ENCODE peak calls at places on chromosomes 1 and 21, in nine cellular contexts. One of them, this sample, is unnamed.

GRCh38 chr1:156571261-156571958 is 955 bp downstream of the IQGAP3 start:
- DNase-seq in transverse colon: no peak
- DNase-seq in Panc1: no peak
- DNase-seq in suprapubic skin: no peak
- DNase-seq in prostate gland: no peak
- DNase-seq in GM23338: no peak
- DNase-seq in endothelial cell of umbilical vein: peak
- DNase-seq in breast epithelium: no peak
- DNase-seq in upper lobe of left lung: no peak
- DNase-seq in this sample: no peak

GRCh38 chr1:58789322-58789856 is 5.5 kb upstream of the JUN start:
- DNase-seq in Panc1: no peak
- DNase-seq in GM23338: no peak
- DNase-seq in suprapubic skin: no peak
- DNase-seq in prostate gland: no peak
- DNase-seq in transverse colon: no peak
- DNase-seq in endothelial cell of umbilical vein: no peak
- DNase-seq in upper lobe of left lung: peak
- DNase-seq in breast epithelium: no peak
- DNase-seq in this sample: no peak

GRCh38 chr1:238653693-238654321 is 732.6 kb upstream of the CHRM3 start:
- DNase-seq in Panc1: no peak
- DNase-seq in GM23338: no peak
- DNase-seq in transverse colon: no peak
- DNase-seq in suprapubic skin: no peak
- DNase-seq in breast epithelium: no peak
- DNase-seq in upper lobe of left lung: no peak
- DNase-seq in prostate gland: no peak
- DNase-seq in endothelial cell of umbilical vein: no peak
- DNase-seq in this sample: no peak

GRCh38 chr1:234686035-234686434 is 76.1 kb upstream of the IRF2BP2 start:
- DNase-seq in prostate gland: no peak
- DNase-seq in endothelial cell of umbilical vein: no peak
- DNase-seq in transverse colon: no peak
- DNase-seq in upper lobe of left lung: no peak
- DNase-seq in GM23338: no peak
- DNase-seq in Panc1: no peak
- DNase-seq in breast epithelium: no peak
- DNase-seq in suprapubic skin: no peak
- DNase-seq in this sample: no peak

GRCh38 chr1:149917590-149918144 is at the start of gene SV2A:
- DNase-seq in breast epithelium: peak
- DNase-seq in GM23338: peak
- DNase-seq in endothelial cell of umbilical vein: no peak
- DNase-seq in Panc1: no peak
- DNase-seq in prostate gland: peak
- DNase-seq in transverse colon: peak
- DNase-seq in suprapubic skin: no peak
- DNase-seq in upper lobe of left lung: peak
- DNase-seq in this sample: no peak

GRCh38 chr1:51294566-51295184 is 35.7 kb downstream of the TTC39A start:
- DNase-seq in Panc1: no peak
- DNase-seq in breast epithelium: no peak
- DNase-seq in prostate gland: no peak
- DNase-seq in GM23338: no peak
- DNase-seq in transverse colon: no peak
- DNase-seq in upper lobe of left lung: no peak
- DNase-seq in endothelial cell of umbilical vein: no peak
- DNase-seq in suprapubic skin: peak
- DNase-seq in this sample: no peak

GRCh38 chr1:44721521-44722361 is 9.2 kb downstream of the RNU5D-1 start:
- DNase-seq in prostate gland: no peak
- DNase-seq in breast epithelium: no peak
- DNase-seq in GM23338: peak
- DNase-seq in Panc1: peak
- DNase-seq in endothelial cell of umbilical vein: no peak
- DNase-seq in suprapubic skin: no peak
- DNase-seq in transverse colon: peak
- DNase-seq in upper lobe of left lung: peak
- DNase-seq in this sample: no peak

GRCh38 chr1:66490817-66491216 is 43.1 kb upstream of the SGIP1 start:
- DNase-seq in Panc1: no peak
- DNase-seq in breast epithelium: no peak
- DNase-seq in transverse colon: no peak
- DNase-seq in suprapubic skin: no peak
- DNase-seq in GM23338: no peak
- DNase-seq in endothelial cell of umbilical vein: peak
- DNase-seq in upper lobe of left lung: no peak
- DNase-seq in prostate gland: no peak
- DNase-seq in this sample: no peak

GRCh38 chr1:9040659-9041030 is 14.4 kb upstream of the SLC2A7 start:
- DNase-seq in endothelial cell of umbilical vein: no peak
- DNase-seq in breast epithelium: no peak
- DNase-seq in upper lobe of left lung: no peak
- DNase-seq in suprapubic skin: no peak
- DNase-seq in prostate gland: no peak
- DNase-seq in transverse colon: no peak
- DNase-seq in Panc1: no peak
- DNase-seq in GM23338: no peak
- DNase-seq in this sample: no peak

GRCh38 chr1:98668733-98669132 is 7.2 kb downstream of the SNX7 start:
- DNase-seq in GM23338: no peak
- DNase-seq in suprapubic skin: no peak
- DNase-seq in transverse colon: no peak
- DNase-seq in Panc1: no peak
- DNase-seq in prostate gland: no peak
- DNase-seq in upper lobe of left lung: no peak
- DNase-seq in breast epithelium: no peak
- DNase-seq in endothelial cell of umbilical vein: no peak
- DNase-seq in this sample: no peak

GRCh38 chr1:227736814-227737432 is 1.7 kb downstream of the SNAP47 start:
- DNase-seq in breast epithelium: no peak
- DNase-seq in transverse colon: no peak
- DNase-seq in GM23338: no peak
- DNase-seq in upper lobe of left lung: no peak
- DNase-seq in prostate gland: no peak
- DNase-seq in Panc1: no peak
- DNase-seq in endothelial cell of umbilical vein: no peak
- DNase-seq in suprapubic skin: no peak
- DNase-seq in this sample: no peak

GRCh38 chr21:38945536-38946245 is 140.0 kb downstream of the ETS2 start:
- DNase-seq in GM23338: peak
- DNase-seq in breast epithelium: no peak
- DNase-seq in suprapubic skin: no peak
- DNase-seq in transverse colon: no peak
- DNase-seq in endothelial cell of umbilical vein: no peak
- DNase-seq in Panc1: no peak
- DNase-seq in upper lobe of left lung: no peak
- DNase-seq in prostate gland: no peak
- DNase-seq in this sample: no peak

GRCh38 chr1:62356257-62356835 is 37.1 kb upstream of the KANK4 start:
- DNase-seq in endothelial cell of umbilical vein: no peak
- DNase-seq in breast epithelium: no peak
- DNase-seq in suprapubic skin: no peak
- DNase-seq in GM23338: no peak
- DNase-seq in Panc1: no peak
- DNase-seq in transverse colon: no peak
- DNase-seq in prostate gland: no peak
- DNase-seq in upper lobe of left lung: peak
- DNase-seq in this sample: no peak

GRCh38 chr1:205879974-205880373 is 30.0 kb upstream of the PM20D1 start:
- DNase-seq in suprapubic skin: no peak
- DNase-seq in transverse colon: no peak
- DNase-seq in GM23338: no peak
- DNase-seq in Panc1: no peak
- DNase-seq in prostate gland: no peak
- DNase-seq in upper lobe of left lung: no peak
- DNase-seq in endothelial cell of umbilical vein: no peak
- DNase-seq in breast epithelium: no peak
- DNase-seq in this sample: no peak

GRCh38 chr1:226956942-226957713 is 17.0 kb downstream of the COQ8A start:
- DNase-seq in Panc1: no peak
- DNase-seq in transverse colon: no peak
- DNase-seq in upper lobe of left lung: no peak
- DNase-seq in endothelial cell of umbilical vein: no peak
- DNase-seq in prostate gland: no peak
- DNase-seq in breast epithelium: no peak
- DNase-seq in suprapubic skin: no peak
- DNase-seq in GM23338: no peak
- DNase-seq in this sample: no peak

GRCh38 chr1:40379785-40380452 is 6.4 kb downstream of the SMAP2 start:
- DNase-seq in breast epithelium: no peak
- DNase-seq in GM23338: no peak
- DNase-seq in suprapubic skin: no peak
- DNase-seq in endothelial cell of umbilical vein: peak
- DNase-seq in Panc1: no peak
- DNase-seq in transverse colon: no peak
- DNase-seq in prostate gland: no peak
- DNase-seq in upper lobe of left lung: no peak
- DNase-seq in this sample: no peak

DNA sequence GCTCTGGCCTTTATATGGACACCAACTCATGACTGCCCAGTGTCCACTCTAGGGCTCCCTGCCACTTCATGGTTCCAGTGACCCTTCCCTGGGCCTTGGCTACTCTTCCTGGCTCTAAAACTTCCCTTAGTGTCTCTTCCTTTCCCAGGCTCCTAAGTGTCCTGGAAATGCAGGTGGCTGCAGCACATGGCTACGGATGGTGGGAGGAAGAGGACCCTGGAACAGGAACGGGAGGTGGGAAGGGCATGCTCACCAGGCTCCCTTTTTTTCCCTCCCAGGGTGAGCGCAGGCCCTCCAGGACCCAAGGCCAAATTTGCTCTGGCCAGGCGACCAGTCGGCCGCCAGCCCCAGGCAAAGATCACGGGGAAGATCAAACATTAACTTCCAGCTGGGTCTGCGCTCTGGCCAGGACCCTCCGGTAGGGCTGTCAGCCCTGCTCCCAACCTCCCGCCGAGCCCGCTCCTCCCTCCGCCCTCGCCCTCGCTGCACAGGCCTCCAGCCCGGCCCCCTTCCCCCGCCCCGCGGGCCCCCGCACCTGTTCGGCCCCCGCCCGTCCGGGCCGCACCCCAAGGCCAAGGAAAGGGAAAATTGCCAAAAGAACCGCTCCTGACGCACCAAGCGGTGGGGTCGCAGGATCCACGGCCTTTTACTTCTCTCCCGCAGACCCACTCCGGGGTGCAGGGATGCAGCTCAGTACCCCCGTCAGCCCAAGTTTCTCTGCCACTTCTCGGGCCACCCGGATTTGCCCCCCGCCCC is 955 bp downstream of the TCEA3 start:
- DNase-seq in GM23338: peak
- DNase-seq in breast epithelium: no peak
- DNase-seq in Panc1: no peak
- DNase-seq in prostate gland: peak
- DNase-seq in suprapubic skin: no peak
- DNase-seq in transverse colon: peak
- DNase-seq in endothelial cell of umbilical vein: no peak
- DNase-seq in upper lobe of left lung: peak
- DNase-seq in this sample: no peak
- TF ChIP-seq POLR2AphosphoS5 in GM23338: no peak
- TF ChIP-seq POLR2AphosphoS5 in breast epithelium: no peak
- TF ChIP-seq POLR2AphosphoS5 in Panc1: no peak
- TF ChIP-seq POLR2AphosphoS5 in prostate gland: no peak
- TF ChIP-seq POLR2AphosphoS5 in suprapubic skin: no peak
- TF ChIP-seq POLR2AphosphoS5 in transverse colon: peak
- TF ChIP-seq POLR2AphosphoS5 in endothelial cell of umbilical vein: no peak
- TF ChIP-seq POLR2AphosphoS5 in upper lobe of left lung: no peak
- TF ChIP-seq POLR2AphosphoS5 in this sample: no peak

GRCh38 chr1:28519946-28520725 is 14.3 kb downstream of the RCC1 start:
- DNase-seq in suprapubic skin: no peak
- DNase-seq in transverse colon: no peak
- DNase-seq in Panc1: no peak
- DNase-seq in GM23338: no peak
- DNase-seq in upper lobe of left lung: no peak
- DNase-seq in prostate gland: no peak
- DNase-seq in breast epithelium: no peak
- DNase-seq in endothelial cell of umbilical vein: no peak
- DNase-seq in this sample: no peak
- H3K4me3 ChIP-seq in suprapubic skin: no peak
- H3K4me3 ChIP-seq in transverse colon: no peak
- H3K4me3 ChIP-seq in Panc1: no peak
- H3K4me3 ChIP-seq in GM23338: no peak
- H3K4me3 ChIP-seq in upper lobe of left lung: no peak
- H3K4me3 ChIP-seq in prostate gland: no peak
- H3K4me3 ChIP-seq in breast epithelium: no peak
- H3K4me3 ChIP-seq in endothelial cell of umbilical vein: no peak
- H3K4me3 ChIP-seq in this sample: no peak

DNA sequence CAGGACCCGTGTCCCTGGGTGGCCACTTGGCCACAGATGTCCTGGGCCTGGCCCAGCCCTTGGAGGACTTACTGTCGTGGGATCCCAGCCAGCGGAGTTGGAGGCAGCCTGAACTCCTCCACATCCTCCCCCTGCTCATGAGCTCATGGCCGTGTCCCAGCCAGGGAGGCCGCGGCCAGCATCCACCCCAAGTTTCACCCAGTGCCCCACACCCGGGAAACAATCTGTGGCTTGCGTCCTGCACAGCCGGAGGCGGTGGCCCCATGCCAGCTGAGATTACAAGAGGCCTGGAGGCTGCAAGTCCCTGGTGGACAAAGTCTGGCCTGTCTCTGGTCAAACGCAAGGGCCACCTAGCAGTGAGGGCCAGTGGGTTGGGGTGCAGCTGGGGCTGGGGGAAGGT is 27.5 kb upstream of the TMEM52 start:
- DNase-seq in breast epithelium: no peak
- DNase-seq in transverse colon: no peak
- DNase-seq in upper lobe of left lung: no peak
- DNase-seq in prostate gland: no peak
- DNase-seq in endothelial cell of umbilical vein: no peak
- DNase-seq in suprapubic skin: no peak
- DNase-seq in Panc1: no peak
- DNase-seq in GM23338: no peak
- DNase-seq in this sample: no peak
- TF ChIP-seq POLR2AphosphoS5 in breast epithelium: no peak
- TF ChIP-seq POLR2AphosphoS5 in transverse colon: no peak
- TF ChIP-seq POLR2AphosphoS5 in upper lobe of left lung: no peak
- TF ChIP-seq POLR2AphosphoS5 in prostate gland: no peak
- TF ChIP-seq POLR2AphosphoS5 in endothelial cell of umbilical vein: no peak
- TF ChIP-seq POLR2AphosphoS5 in suprapubic skin: no peak
- TF ChIP-seq POLR2AphosphoS5 in Panc1: no peak
- TF ChIP-seq POLR2AphosphoS5 in GM23338: no peak
- TF ChIP-seq POLR2AphosphoS5 in this sample: no peak

DNA sequence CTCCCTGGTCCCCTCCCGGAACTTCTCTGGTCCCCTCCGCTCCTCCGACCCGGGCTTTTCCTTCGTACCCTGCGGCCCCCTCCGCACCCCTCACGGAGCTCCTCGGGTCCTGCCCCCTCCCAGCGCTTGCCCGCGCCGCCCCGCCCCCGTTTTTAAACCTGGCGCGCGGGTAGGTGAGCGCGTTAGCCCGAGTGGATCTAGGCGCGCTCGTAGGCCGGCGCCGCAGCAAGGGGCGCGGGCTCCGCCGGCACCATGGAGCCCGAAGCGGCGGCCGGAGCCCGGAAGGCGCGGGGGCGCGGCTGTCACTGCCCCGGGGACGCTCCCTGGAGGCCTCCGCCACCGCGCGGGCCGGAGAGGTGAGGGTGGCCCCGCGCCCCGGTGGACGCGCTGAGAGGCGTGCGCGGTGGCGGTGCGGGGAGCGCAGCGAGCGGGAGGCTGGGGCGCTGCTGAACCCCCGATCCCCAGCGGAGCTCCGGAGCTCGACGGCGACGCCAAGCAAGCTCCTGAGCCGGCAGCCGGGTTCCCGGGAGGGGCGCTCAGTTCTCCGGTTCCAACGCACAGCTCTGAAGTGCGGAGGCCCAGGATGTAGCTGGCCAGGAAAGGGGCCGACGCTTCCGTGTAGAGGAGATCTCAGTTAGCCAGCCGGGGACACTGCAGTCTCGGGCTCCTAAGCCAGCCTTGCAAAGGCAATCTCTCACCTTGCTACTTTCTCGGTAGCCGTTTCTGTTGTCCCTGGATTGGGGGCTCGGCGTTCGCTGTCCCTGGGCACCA is at the start of gene RIPPLY3:
- DNase-seq in breast epithelium: no peak
- DNase-seq in Panc1: no peak
- DNase-seq in prostate gland: no peak
- DNase-seq in GM23338: peak
- DNase-seq in endothelial cell of umbilical vein: no peak
- DNase-seq in transverse colon: no peak
- DNase-seq in suprapubic skin: no peak
- DNase-seq in upper lobe of left lung: no peak
- DNase-seq in this sample: no peak
- H3K4me3 ChIP-seq in breast epithelium: peak
- H3K4me3 ChIP-seq in Panc1: peak
- H3K4me3 ChIP-seq in prostate gland: peak
- H3K4me3 ChIP-seq in GM23338: peak
- H3K4me3 ChIP-seq in endothelial cell of umbilical vein: peak
- H3K4me3 ChIP-seq in transverse colon: peak
- H3K4me3 ChIP-seq in suprapubic skin: peak
- H3K4me3 ChIP-seq in upper lobe of left lung: peak
- H3K4me3 ChIP-seq in this sample: peak